ENCODE peak calls at places on chromosome 3, in six cellular contexts. F is keratinocyte, T is H1, C is progenitor cell of endocrine pancreas, R is AG09319, E is transverse colon. Z is an unnamed sample.

GRCh38 chr3:158936530-158937113 is 134.8 kb downstream of the MFSD1 start:
- DNase-seq in F (no peak), T (no peak), C (no peak), R (no peak), E (no peak), Z (no peak)

GRCh38 chr3:173747427-173747826 is 349.9 kb downstream of the NLGN1 start:
- DNase-seq in F (no peak), T (no peak), C (no peak), R (no peak), E (no peak), Z (no peak)

GRCh38 chr3:184737641-184738518 is 26.0 kb upstream of the MAGEF1 start:
- DNase-seq in F (peak; percentile 59), T (peak; percentile 37), C (no peak), R (no peak), E (no peak), Z (no peak)

GRCh38 chr3:197001106-197001971 is 28.3 kb downstream of the MELTF start:
- DNase-seq in F (no peak), T (no peak), C (no peak), R (no peak), E (no peak), Z (no peak)

GRCh38 chr3:189132125-189132744 is 39.5 kb upstream of the TPRG1 start:
- DNase-seq in F (peak; percentile 13), T (no peak), C (no peak), R (no peak), E (peak; percentile 59), Z (no peak)

GRCh38 chr3:62445267-62445666 is 71.9 kb upstream of the FEZF2 start:
- DNase-seq in F (no peak), T (no peak), C (no peak), R (no peak), E (no peak), Z (no peak)

GRCh38 chr3:144989756-144990155 is 1018.1 kb downstream of the DIPK2A start:
- DNase-seq in F (no peak), T (no peak), C (no peak), R (no peak), E (no peak), Z (no peak)

GRCh38 chr3:61861410-61861809 is 300.0 kb downstream of the PTPRG start:
- DNase-seq in F (no peak), T (no peak), C (no peak), R (no peak), E (no peak), Z (no peak)

GRCh38 chr3:138406606-138407005 is 27.8 kb upstream of the ESYT3 start:
- DNase-seq in F (no peak), T (no peak), C (no peak), R (no peak), E (no peak), Z (no peak)

GRCh38 chr3:170418422-170419300 is at the start of gene CLDN11:
- DNase-seq in F (no peak), T (peak; percentile 83), C (no peak), R (no peak), E (no peak), Z (no peak)

GRCh38 chr3:139561959-139562676 is 22.6 kb upstream of the RBP1 start:
- DNase-seq in F (peak; percentile 45), T (no peak), C (no peak), R (no peak), E (peak; percentile 27), Z (no peak)

GRCh38 chr3:713225-713624 is 379.6 kb upstream of the CNTN6 start:
- DNase-seq in F (peak; percentile 21), T (no peak), C (no peak), R (no peak), E (no peak), Z (no peak)

GRCh38 chr3:134978658-134979057 is 183.6 kb downstream of the EPHB1 start:
- DNase-seq in F (no peak), T (no peak), C (no peak), R (no peak), E (no peak), Z (no peak)

GRCh38 chr3:58375209-58375608 is 42.5 kb downstream of the PXK start:
- DNase-seq in F (no peak), T (no peak), C (no peak), R (no peak), E (no peak), Z (no peak)

GRCh38 chr3:38722760-38723568 is 73.5 kb upstream of the SCN5A start:
- DNase-seq in F (no peak), T (no peak), C (no peak), R (no peak), E (no peak), Z (no peak)

GRCh38 chr3:143507735-143508580 is 340.3 kb downstream of the SLC9A9 start:
- DNase-seq in F (no peak), T (no peak), C (no peak), R (no peak), E (no peak), Z (no peak)

GRCh38 chr3:127572735-127573134 is 17.8 kb downstream of the TPRA1 start:
- DNase-seq in F (no peak), T (no peak), C (no peak), R (no peak), E (no peak), Z (no peak)

GRCh38 chr3:115833074-115833473 is 209.8 kb downstream of the GAP43 start:
- DNase-seq in F (no peak), T (no peak), C (no peak), R (no peak), E (no peak), Z (no peak)

DNA sequence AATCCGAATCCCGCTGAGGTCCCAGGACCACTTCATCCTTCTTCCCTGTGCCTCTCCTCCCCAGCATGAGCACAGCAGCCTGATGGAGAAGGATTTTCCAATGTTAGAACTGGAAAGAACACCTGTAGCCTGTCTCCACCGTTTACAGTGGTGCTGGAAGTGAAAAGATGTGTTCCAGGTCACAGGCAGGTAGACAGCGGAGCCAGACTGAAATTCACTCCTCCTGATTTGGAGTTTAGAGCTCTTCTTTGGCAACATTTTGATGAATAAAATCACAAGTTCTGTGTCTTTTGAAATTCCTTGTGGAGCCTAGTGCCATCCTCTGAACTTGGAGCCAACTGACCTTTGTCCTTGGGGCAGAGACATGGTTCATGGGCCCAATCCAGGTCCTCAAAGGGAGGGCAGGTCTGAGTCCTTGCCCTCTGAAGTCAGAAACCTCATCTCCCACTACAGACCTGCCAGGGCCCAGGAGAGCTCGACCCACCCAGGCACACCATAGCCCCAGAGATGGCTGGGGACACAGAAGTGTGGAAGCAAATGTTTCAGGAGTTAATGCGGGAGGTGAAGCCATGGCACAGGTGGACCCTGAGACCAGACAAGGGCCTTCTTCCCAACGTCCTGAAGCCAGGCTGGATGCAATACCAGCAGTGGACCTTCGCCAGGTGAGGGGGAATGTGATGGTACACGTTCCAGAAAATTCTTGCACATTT is at the start of gene RTP3:
- DNase-seq in F (no peak), T (peak; percentile 35), C (no peak), R (no peak), E (no peak), Z (no peak)
- TF ChIP-seq CTCF in F (no peak), T (no peak), C (no peak), R (no peak), E (no peak), Z (no peak)

GRCh38 chr3:133379926-133380325 is 19.9 kb upstream of the BFSP2 start:
- DNase-seq in F (no peak), T (no peak), C (no peak), R (no peak), E (no peak), Z (no peak)

GRCh38 chr3:133376805-133377204 is 23.1 kb upstream of the BFSP2 start:
- DNase-seq in F (no peak), T (no peak), C (no peak), R (no peak), E (no peak), Z (no peak)

GRCh38 chr3:133374706-133375105 is 25.1 kb upstream of the BFSP2 start:
- DNase-seq in F (no peak), T (no peak), C (no peak), R (no peak), E (no peak), Z (no peak)

GRCh38 chr3:133380481-133381225 is 19.2 kb upstream of the BFSP2 start:
- DNase-seq in F (no peak), T (no peak), C (no peak), R (no peak), E (no peak), Z (no peak)

DNA sequence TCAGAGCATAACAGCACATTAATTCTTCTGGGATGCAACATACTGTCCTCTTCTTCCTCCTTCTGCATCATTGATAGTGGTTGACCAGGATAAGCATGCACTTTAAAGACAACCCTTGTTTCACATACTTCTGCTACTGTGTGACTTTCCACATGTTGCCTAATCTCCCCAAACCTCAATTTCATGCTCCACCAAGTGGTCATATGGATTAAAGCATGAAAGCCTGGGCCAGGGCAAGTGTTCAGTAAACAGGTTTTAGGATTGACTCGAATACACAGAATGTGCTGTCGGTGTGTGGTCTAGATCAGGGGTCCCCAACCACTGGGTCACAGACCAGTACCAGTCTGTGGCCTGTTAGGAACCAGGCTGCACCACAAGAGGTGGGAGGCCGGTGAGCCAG is 22.5 kb upstream of the BFSP2 start:
- DNase-seq in F (no peak), T (no peak), C (no peak), R (peak; percentile 4), E (no peak), Z (no peak)
- TF ChIP-seq CTCF in F (peak; percentile 55), T (peak; percentile 55), C (peak; percentile 55), R (peak; percentile 44), E (no peak), Z (peak; percentile 63)

GRCh38 chr3:178318957-178319528 is 217.2 kb upstream of the KCNMB2 start:
- DNase-seq in F (no peak), T (no peak), C (no peak), R (no peak), E (no peak), Z (no peak)

GRCh38 chr3:178325330-178325729 is 210.9 kb upstream of the KCNMB2 start:
- DNase-seq in F (no peak), T (no peak), C (no peak), R (peak; percentile 38), E (no peak), Z (no peak)

GRCh38 chr3:178318440-178318839 is 217.8 kb upstream of the KCNMB2 start:
- DNase-seq in F (no peak), T (no peak), C (no peak), R (no peak), E (no peak), Z (no peak)

DNA sequence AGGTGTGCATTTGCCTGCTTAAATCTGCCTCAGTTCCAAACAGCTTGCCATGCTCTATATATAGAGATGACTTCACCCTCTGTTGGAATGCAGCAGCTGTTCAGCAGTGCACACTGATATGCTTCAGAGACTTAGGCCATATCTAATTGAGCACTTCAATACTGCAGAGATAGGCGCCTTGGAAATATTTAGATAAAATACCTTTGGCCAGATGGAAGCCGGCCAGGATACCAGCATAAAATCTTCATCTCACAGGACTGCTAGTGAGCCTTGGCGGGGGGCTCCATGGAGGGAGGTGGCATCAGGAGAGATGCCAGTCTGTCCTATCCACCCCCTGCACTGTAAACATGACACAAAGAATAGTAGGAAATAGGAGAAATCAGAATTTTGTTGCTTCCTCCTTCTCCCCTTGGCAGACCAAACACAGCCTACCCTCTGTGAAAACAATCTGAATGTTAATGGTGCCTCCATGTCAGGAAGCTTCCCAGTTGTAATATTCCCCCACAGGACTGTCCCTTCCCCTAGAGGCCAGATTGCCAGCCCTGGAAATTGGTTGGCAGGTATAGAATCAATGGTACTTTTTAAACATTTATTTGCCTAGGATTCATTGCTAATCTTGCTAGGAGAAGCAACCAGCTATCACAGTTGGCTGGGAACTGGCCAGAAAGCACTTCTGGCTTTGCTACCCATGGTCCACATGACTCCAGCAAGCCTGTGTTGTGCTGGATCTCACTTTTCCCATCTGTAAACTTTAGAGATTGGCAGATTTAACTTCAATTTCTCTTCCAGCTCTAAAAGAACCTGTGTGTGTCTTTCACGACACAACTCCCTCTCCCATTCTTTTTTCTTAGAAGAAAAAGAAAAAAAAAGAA is 215.5 kb upstream of the KCNMB2 start:
- DNase-seq in F (no peak), T (no peak), C (no peak), R (peak; percentile 8), E (no peak), Z (no peak)
- TF ChIP-seq CTCF in F (no peak), T (no peak), C (no peak), R (no peak), E (no peak), Z (no peak)

GRCh38 chr3:156761713-156762575 is 64.2 kb upstream of the LEKR1 start:
- DNase-seq in F (no peak), T (no peak), C (no peak), R (peak; percentile 59), E (no peak), Z (no peak)
- TF ChIP-seq CTCF in F (no peak), T (no peak), C (no peak), R (peak; percentile 40), E (no peak), Z (no peak)

Z was measured in type B pancreatic cell.